ENCODE peak calls at places on chromosomes 5 and 9, in four cellular contexts. One of them, this sample, is unnamed. For H3K79me2 and H3K36me3, the result is how much of the 10 kb centered on the place peaks cover.

GRCh38 chr9:105401651-105402050 is 46.2 kb upstream of the FSD1L start:
- DNase-seq in mammary epithelial cell: no peak
- DNase-seq in PC-3: no peak
- DNase-seq in K562: no peak
- DNase-seq in this sample: peak

GRCh38 chr5:54624671-54625583 is 107.4 kb downstream of the SNX18 start:
- DNase-seq in mammary epithelial cell: no peak
- DNase-seq in PC-3: no peak
- DNase-seq in K562: no peak
- DNase-seq in this sample: peak

GRCh38 chr9:69816775-69817174 is 3.8 kb upstream of the CFAP95 start:
- DNase-seq in mammary epithelial cell: no peak
- DNase-seq in PC-3: no peak
- DNase-seq in K562: no peak
- DNase-seq in this sample: no peak

GRCh38 chr5:58934629-58935097 is 351.8 kb downstream of the RAB3C start:
- DNase-seq in mammary epithelial cell: no peak
- DNase-seq in PC-3: no peak
- DNase-seq in K562: no peak
- DNase-seq in this sample: no peak

GRCh38 chr5:6222899-6223298 is 155.4 kb downstream of the MED10 start:
- DNase-seq in mammary epithelial cell: no peak
- DNase-seq in K562: no peak
- DNase-seq in PC-3: no peak
- DNase-seq in this sample: no peak

GRCh38 chr5:156815988-156816599 is 34.0 kb upstream of the PPP1R2B start:
- DNase-seq in mammary epithelial cell: no peak
- DNase-seq in PC-3: peak
- DNase-seq in K562: peak
- DNase-seq in this sample: no peak

GRCh38 chr9:83266618-83267543 is 203.9 kb upstream of the RASEF start:
- DNase-seq in mammary epithelial cell: no peak
- DNase-seq in PC-3: peak
- DNase-seq in K562: no peak
- DNase-seq in this sample: no peak

GRCh38 chr5:150561571-150562295 is 53.8 kb downstream of the NDST1 start:
- DNase-seq in mammary epithelial cell: no peak
- DNase-seq in K562: no peak
- DNase-seq in PC-3: no peak
- DNase-seq in this sample: no peak

GRCh38 chr9:18739127-18739526 is 265.2 kb downstream of the ADAMTSL1 start:
- DNase-seq in PC-3: no peak
- DNase-seq in mammary epithelial cell: no peak
- DNase-seq in K562: no peak
- DNase-seq in this sample: no peak

GRCh38 chr5:115184780-115185179 is 15.1 kb upstream of the TRIM36 start:
- DNase-seq in K562: no peak
- DNase-seq in mammary epithelial cell: no peak
- DNase-seq in PC-3: no peak
- DNase-seq in this sample: no peak

GRCh38 chr9:123011380-123011779 is 22.1 kb upstream of the GPR21 start:
- DNase-seq in PC-3: no peak
- DNase-seq in K562: no peak
- DNase-seq in mammary epithelial cell: no peak
- DNase-seq in this sample: no peak

GRCh38 chr9:92961627-92962302 is 14.4 kb downstream of the FGD3 start:
- DNase-seq in PC-3: no peak
- DNase-seq in mammary epithelial cell: no peak
- DNase-seq in K562: no peak
- DNase-seq in this sample: peak

GRCh38 chr9:72524820-72525539 is 3.6 kb downstream of the TMC1 start:
- DNase-seq in K562: no peak
- DNase-seq in PC-3: peak
- DNase-seq in mammary epithelial cell: peak
- DNase-seq in this sample: no peak

GRCh38 chr5:35009657-35010056 is 38.1 kb downstream of the AGXT2 start:
- DNase-seq in PC-3: no peak
- DNase-seq in K562: no peak
- DNase-seq in mammary epithelial cell: no peak
- DNase-seq in this sample: no peak

GRCh38 chr5:33936004-33936380 is 194 bp upstream of the RXFP3 start:
- DNase-seq in K562: peak
- DNase-seq in PC-3: peak
- DNase-seq in mammary epithelial cell: peak
- DNase-seq in this sample: peak
- TF ChIP-seq CTCF in K562: no peak
- TF ChIP-seq CTCF in PC-3: no peak
- TF ChIP-seq CTCF in mammary epithelial cell: no peak
- TF ChIP-seq CTCF in this sample: no peak

GRCh38 chr9:37998881-37999311 is 70.1 kb downstream of the SHB start:
- DNase-seq in mammary epithelial cell: peak
- DNase-seq in PC-3: no peak
- DNase-seq in K562: no peak
- DNase-seq in this sample: peak
- H3K79me2 ChIP-seq in mammary epithelial cell: half or more
- H3K79me2 ChIP-seq in PC-3: half or more
- H3K79me2 ChIP-seq in K562: under half
- H3K79me2 ChIP-seq in this sample: under half

DNA sequence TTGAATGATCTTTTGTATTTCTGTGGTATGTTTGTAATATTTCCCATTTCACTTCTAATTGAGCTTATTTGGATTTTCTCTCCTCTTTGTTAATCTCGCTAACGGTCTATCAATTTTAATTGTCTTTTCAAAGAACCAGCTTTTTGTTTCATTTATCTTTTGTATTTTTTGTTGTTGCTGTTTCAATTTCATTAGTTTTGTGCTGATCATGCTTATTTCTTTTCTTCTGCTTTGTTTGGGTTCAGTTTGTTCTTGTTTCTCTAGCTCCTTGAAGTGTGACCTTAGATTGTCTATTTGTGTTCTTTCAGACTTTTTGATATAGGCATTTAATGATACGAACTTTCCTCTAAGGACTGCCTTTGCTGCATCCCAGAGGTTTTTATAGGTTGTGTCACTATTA is 28.4 kb upstream of the SNCAIP start:
- DNase-seq in mammary epithelial cell: no peak
- DNase-seq in PC-3: no peak
- DNase-seq in K562: no peak
- DNase-seq in this sample: no peak
- H3K36me3 ChIP-seq in mammary epithelial cell: under half
- H3K36me3 ChIP-seq in PC-3: under half
- H3K36me3 ChIP-seq in K562: under half
- H3K36me3 ChIP-seq in this sample: under half

GRCh38 chr5:62795912-62796311 is 217.3 kb downstream of the LRRC70 start:
- DNase-seq in PC-3: no peak
- DNase-seq in mammary epithelial cell: no peak
- DNase-seq in K562: no peak
- DNase-seq in this sample: no peak
- TF ChIP-seq CTCF in PC-3: no peak
- TF ChIP-seq CTCF in mammary epithelial cell: no peak
- TF ChIP-seq CTCF in K562: no peak
- TF ChIP-seq CTCF in this sample: no peak

DNA sequence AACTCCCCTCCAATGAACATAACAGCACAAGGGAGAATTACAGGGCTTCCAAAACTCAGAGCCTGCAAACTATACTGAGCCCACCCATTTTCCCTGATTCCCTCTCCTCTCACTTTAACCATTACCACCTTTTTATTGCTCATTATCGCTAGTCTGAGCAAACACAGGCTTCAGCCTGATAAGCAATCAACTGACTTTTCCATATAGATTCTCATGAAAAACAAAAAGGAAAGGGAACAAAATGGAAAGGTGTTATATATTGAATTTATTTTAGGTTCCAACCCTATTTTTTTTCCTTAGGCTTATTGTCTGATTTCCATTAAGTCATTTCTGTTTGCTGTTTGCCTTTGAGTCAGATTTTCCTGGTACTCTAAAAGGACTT is 27.9 kb downstream of the SEMA6A start:
- DNase-seq in PC-3: no peak
- DNase-seq in mammary epithelial cell: no peak
- DNase-seq in K562: no peak
- DNase-seq in this sample: no peak
- H3K79me2 ChIP-seq in PC-3: under half
- H3K79me2 ChIP-seq in mammary epithelial cell: under half
- H3K79me2 ChIP-seq in K562: under half
- H3K79me2 ChIP-seq in this sample: under half

GRCh38 chr5:95734156-95734555 is 3.0 kb downstream of the RHOBTB3 start:
- DNase-seq in PC-3: no peak
- DNase-seq in mammary epithelial cell: no peak
- DNase-seq in K562: no peak
- DNase-seq in this sample: no peak

GRCh38 chr5:95734916-95735315 is 3.8 kb downstream of the RHOBTB3 start:
- DNase-seq in mammary epithelial cell: no peak
- DNase-seq in K562: no peak
- DNase-seq in PC-3: no peak
- DNase-seq in this sample: no peak

GRCh38 chr5:95733100-95733499 is 2.0 kb downstream of the RHOBTB3 start:
- DNase-seq in PC-3: no peak
- DNase-seq in mammary epithelial cell: no peak
- DNase-seq in K562: no peak
- DNase-seq in this sample: no peak

GRCh38 chr5:95738069-95738468 is 6.9 kb downstream of the RHOBTB3 start:
- DNase-seq in mammary epithelial cell: no peak
- DNase-seq in K562: no peak
- DNase-seq in PC-3: no peak
- DNase-seq in this sample: no peak

GRCh38 chr5:95735436-95735835 is 4.3 kb downstream of the RHOBTB3 start:
- DNase-seq in K562: no peak
- DNase-seq in mammary epithelial cell: no peak
- DNase-seq in PC-3: peak
- DNase-seq in this sample: no peak
- H3K36me3 ChIP-seq in K562: half or more
- H3K36me3 ChIP-seq in mammary epithelial cell: under half
- H3K36me3 ChIP-seq in PC-3: under half
- H3K36me3 ChIP-seq in this sample: under half

DNA sequence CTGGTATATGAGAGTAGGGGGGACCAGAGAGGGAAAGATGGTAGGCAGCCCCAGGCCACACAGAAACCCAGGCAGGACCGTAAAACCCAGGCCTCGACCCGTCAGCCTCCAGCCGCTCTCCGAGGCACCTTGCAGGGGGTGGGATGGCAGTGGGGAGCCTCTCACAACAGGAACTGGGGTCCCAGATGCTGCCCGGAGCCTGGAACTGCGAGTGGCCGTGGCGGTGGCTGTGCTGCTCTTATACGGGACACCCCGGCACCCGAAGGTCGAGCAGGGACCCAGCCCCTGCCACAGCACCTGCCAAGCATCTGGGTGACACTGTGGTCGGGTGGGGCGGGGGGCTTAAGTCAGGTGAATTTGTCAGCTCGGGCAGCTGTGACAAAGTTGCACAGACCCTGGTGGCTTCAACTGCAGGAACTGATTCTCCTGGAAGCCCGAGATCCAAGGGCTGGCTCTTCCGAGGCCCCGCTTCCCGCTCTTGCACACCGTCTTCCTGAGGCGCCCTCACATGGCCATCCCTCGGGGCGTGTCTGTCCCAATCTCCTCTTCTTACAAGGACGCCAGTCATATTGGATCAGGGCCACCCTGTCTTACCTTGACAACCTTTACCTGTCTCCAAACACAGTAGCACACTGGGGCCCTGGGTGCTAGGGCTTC is 47.6 kb upstream of the EGFL7 start:
- DNase-seq in mammary epithelial cell: no peak
- DNase-seq in K562: no peak
- DNase-seq in PC-3: no peak
- DNase-seq in this sample: no peak
- TF ChIP-seq CTCF in mammary epithelial cell: no peak
- TF ChIP-seq CTCF in K562: peak
- TF ChIP-seq CTCF in PC-3: no peak
- TF ChIP-seq CTCF in this sample: no peak

GRCh38 chr5:93417500-93417899 is 163.5 kb downstream of the NR2F1-AS1 start:
- DNase-seq in K562: no peak
- DNase-seq in mammary epithelial cell: no peak
- DNase-seq in PC-3: no peak
- DNase-seq in this sample: no peak
- H3K79me2 ChIP-seq in K562: under half
- H3K79me2 ChIP-seq in mammary epithelial cell: under half
- H3K79me2 ChIP-seq in PC-3: under half
- H3K79me2 ChIP-seq in this sample: under half